ENCODE peak calls at places on chromosome 11, in four cellular contexts. B, C, E and S are unnamed samples.

GRCh38 chr11:33696411-33696810 is 4.2 kb downstream of the C11orf91 start:
- DNase-seq in B (peak), C (no peak), E (no peak), S (no peak)

GRCh38 chr11:120857508-120857907 is 166.4 kb upstream of the TBCEL start:
- DNase-seq in B (no peak), C (no peak), E (no peak), S (no peak)

GRCh38 chr11:10304495-10305261 is at the start of gene ADM:
- DNase-seq in B (peak), C (peak), E (peak), S (no peak)

GRCh38 chr11:67300256-67300755 is 3.0 kb upstream of the SSH3 start:
- DNase-seq in B (no peak), C (no peak), E (no peak), S (no peak)

GRCh38 chr11:862704-863388 is 20.2 kb downstream of the TSPAN4 start:
- DNase-seq in B (no peak), C (no peak), E (no peak), S (no peak)

GRCh38 chr11:95230054-95231034 is 658 bp downstream of the SESN3 start:
- DNase-seq in B (peak), C (no peak), E (no peak), S (no peak)

GRCh38 chr11:9821008-9821752 is 157.3 kb downstream of the SWAP70 start:
- DNase-seq in B (no peak), C (peak), E (no peak), S (no peak)

GRCh38 chr11:2445948-2446551 is 1.2 kb downstream of the KCNQ1 start:
- DNase-seq in B (no peak), C (peak), E (no peak), S (no peak)

GRCh38 chr11:94068764-94069163 is 47.6 kb downstream of the HEPHL1 start:
- DNase-seq in B (no peak), C (no peak), E (no peak), S (peak)

GRCh38 chr11:18775492-18776292 is 15.9 kb downstream of the PTPN5 start:
- DNase-seq in B (peak), C (peak), E (no peak), S (no peak)

GRCh38 chr11:65315866-65316233 is 1.2 kb downstream of the CDC42EP2 start:
- DNase-seq in B (no peak), C (no peak), E (no peak), S (no peak)
- TF ChIP-seq CTCF in B (no peak), C (no peak), E (no peak), S (no peak)

DNA sequence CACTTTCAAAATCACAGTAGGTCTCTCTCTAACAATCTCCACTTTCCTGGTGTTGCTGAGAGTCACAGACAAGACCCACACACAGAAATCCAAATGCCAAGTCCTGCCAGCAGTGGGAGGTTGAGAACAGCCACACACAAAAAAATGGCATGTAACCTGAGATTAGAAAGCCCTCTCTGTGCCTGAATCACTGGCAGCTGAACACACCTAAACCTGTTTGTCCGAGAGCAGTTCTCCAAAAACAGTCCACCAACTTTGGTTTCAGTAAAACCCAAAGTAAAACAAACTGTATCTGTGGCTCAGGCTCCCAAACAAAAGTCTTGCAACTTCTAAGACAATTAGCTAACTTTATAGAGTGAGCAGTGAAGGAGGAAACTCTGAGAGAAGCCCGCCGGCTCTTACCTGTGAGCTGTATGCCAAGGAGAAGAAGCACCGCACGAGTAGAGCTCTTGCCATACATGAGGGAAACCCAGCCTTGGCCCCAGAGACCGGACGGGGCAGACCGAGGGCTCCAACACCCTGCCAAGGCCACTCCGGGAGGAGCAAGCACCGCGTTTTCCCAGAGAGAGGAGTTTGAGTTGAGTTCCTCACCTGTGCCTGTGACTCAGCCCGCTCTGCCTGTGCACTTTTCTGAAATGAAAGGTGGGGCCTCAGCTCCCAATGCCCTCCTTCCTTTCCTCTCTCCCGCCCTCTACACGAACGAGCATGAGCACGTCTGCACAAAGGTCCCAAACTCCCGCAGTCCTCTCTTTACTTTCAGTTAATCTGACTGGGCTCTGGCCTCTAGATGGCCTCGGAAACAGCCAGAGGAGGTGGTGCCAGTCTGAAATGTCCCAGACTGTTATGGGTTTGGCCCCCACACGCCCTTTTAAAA is at the start of gene MPZL2:
- DNase-seq in B (no peak), C (no peak), E (no peak), S (no peak)
- H3K4me3 ChIP-seq in B (no peak), C (peak), E (no peak), S (peak)

GRCh38 chr11:119095066-119095880 is 6.4 kb downstream of the DPAGT1 start:
- DNase-seq in B (peak), C (peak), E (peak), S (peak)
- TF ChIP-seq CTCF in B (no peak), C (peak), E (no peak), S (no peak)

DNA sequence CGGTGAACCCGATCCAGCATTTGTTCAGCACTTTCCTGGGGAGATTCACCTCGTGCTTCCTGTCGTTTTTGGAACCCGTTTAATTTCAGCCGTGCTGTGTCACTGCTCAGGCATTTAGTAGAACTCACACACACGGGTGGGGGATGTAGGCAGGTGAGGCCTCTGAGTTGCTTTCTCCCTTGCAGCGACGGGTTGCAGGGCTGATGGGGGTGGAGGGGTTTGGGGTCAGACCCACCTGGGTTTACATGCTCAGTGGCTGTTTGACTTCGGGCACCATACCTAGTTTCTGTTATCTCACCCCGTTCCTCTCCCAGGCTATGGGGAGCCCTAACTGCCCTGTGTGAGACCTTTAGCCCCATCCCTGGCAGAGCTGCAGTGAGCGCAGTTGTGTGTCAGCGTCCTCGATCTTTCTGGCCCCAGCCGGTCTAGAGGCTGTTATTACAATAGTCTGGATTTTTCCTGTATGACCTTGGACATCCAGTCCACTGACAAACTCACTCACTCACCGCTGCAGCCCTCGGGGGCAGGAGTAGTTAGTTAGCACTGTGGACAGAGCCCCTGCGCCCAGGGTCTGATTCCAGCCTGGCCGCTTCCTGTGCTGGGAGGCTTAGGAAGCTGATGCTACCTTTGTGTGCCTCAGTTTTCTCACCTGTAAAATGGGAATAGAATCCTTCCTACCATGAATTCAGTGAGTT is 2.6 kb downstream of the LRP5 start:
- DNase-seq in B (no peak), C (peak), E (no peak), S (no peak)
- H3K4me3 ChIP-seq in B (no peak), C (peak), E (peak), S (peak)

GRCh38 chr11:74818283-74818946 is 69.8 kb downstream of the RNF169 start:
- DNase-seq in B (no peak), C (no peak), E (no peak), S (no peak)
- TF ChIP-seq CTCF in B (no peak), C (no peak), E (no peak), S (no peak)

GRCh38 chr11:102773388-102773787 is 7.0 kb downstream of the MMP10 start:
- DNase-seq in B (no peak), C (no peak), E (no peak), S (no peak)
- H3K4me3 ChIP-seq in B (no peak), C (no peak), E (no peak), S (no peak)

GRCh38 chr11:46367916-46368267 is 13.6 kb upstream of the MDK start:
- DNase-seq in B (no peak), C (no peak), E (no peak), S (no peak)
- TF ChIP-seq CTCF in B (no peak), C (no peak), E (no peak), S (no peak)